ENCODE peak calls at places on chromosomes 7 and 10, in four cellular contexts. One of them, this sample, is unnamed. For H3K9me3 and H3K27me3, the result is how much of the 10 kb centered on the place peaks cover.

GRCh38 chr7:118195837-118196474 is 12.0 kb downstream of the LSM8 start:
- DNase-seq in adipocyte: peak
- DNase-seq in tibial artery: no peak
- DNase-seq in CD4-positive, CD25-positive, alpha-beta regulatory T cell: peak
- DNase-seq in this sample: peak

GRCh38 chr10:31321396-31321941 is 2.5 kb downstream of the ZEB1 start:
- DNase-seq in CD4-positive, CD25-positive, alpha-beta regulatory T cell: peak
- DNase-seq in tibial artery: no peak
- DNase-seq in adipocyte: peak
- DNase-seq in this sample: peak

GRCh38 chr10:79379512-79380124 is 32.3 kb downstream of the PPIF start:
- DNase-seq in adipocyte: no peak
- DNase-seq in tibial artery: peak
- DNase-seq in CD4-positive, CD25-positive, alpha-beta regulatory T cell: no peak
- DNase-seq in this sample: no peak

GRCh38 chr7:1844336-1844955 is 174.4 kb downstream of the ELFN1 start:
- DNase-seq in tibial artery: peak
- DNase-seq in adipocyte: no peak
- DNase-seq in CD4-positive, CD25-positive, alpha-beta regulatory T cell: no peak
- DNase-seq in this sample: no peak

GRCh38 chr10:24723386-24723787 is 300 bp downstream of the ARHGAP21 start:
- DNase-seq in tibial artery: no peak
- DNase-seq in adipocyte: no peak
- DNase-seq in CD4-positive, CD25-positive, alpha-beta regulatory T cell: peak
- DNase-seq in this sample: no peak

GRCh38 chr7:66841898-66842297 is 79.1 kb upstream of the TMEM248 start:
- DNase-seq in CD4-positive, CD25-positive, alpha-beta regulatory T cell: no peak
- DNase-seq in adipocyte: no peak
- DNase-seq in tibial artery: no peak
- DNase-seq in this sample: no peak

GRCh38 chr10:74612195-74612594 is 214.2 kb upstream of the KAT6B start:
- DNase-seq in CD4-positive, CD25-positive, alpha-beta regulatory T cell: no peak
- DNase-seq in tibial artery: no peak
- DNase-seq in adipocyte: no peak
- DNase-seq in this sample: no peak

GRCh38 chr10:59750155-59750945 is 2.9 kb downstream of the MRLN start:
- DNase-seq in tibial artery: no peak
- DNase-seq in adipocyte: no peak
- DNase-seq in CD4-positive, CD25-positive, alpha-beta regulatory T cell: no peak
- DNase-seq in this sample: no peak

GRCh38 chr10:43347997-43348396 is 23.4 kb upstream of the FXYD4 start:
- DNase-seq in CD4-positive, CD25-positive, alpha-beta regulatory T cell: no peak
- DNase-seq in tibial artery: no peak
- DNase-seq in adipocyte: no peak
- DNase-seq in this sample: no peak

GRCh38 chr10:506451-507354 is 182.8 kb downstream of the DIP2C start:
- DNase-seq in adipocyte: no peak
- DNase-seq in tibial artery: peak
- DNase-seq in CD4-positive, CD25-positive, alpha-beta regulatory T cell: no peak
- DNase-seq in this sample: no peak

GRCh38 chr7:73740212-73740611 is 1.6 kb upstream of the ABHD11 start:
- DNase-seq in tibial artery: no peak
- DNase-seq in CD4-positive, CD25-positive, alpha-beta regulatory T cell: no peak
- DNase-seq in adipocyte: no peak
- DNase-seq in this sample: no peak

GRCh38 chr7:7895754-7896153 is 72.8 kb upstream of the GLCCI1 start:
- DNase-seq in tibial artery: no peak
- DNase-seq in CD4-positive, CD25-positive, alpha-beta regulatory T cell: no peak
- DNase-seq in adipocyte: no peak
- DNase-seq in this sample: no peak

GRCh38 chr10:31706464-31706863 is 222.2 kb downstream of the ARHGAP12 start:
- DNase-seq in adipocyte: no peak
- DNase-seq in CD4-positive, CD25-positive, alpha-beta regulatory T cell: no peak
- DNase-seq in tibial artery: no peak
- DNase-seq in this sample: no peak

GRCh38 chr7:78747568-78747967 is 705.9 kb downstream of the MAGI2 start:
- DNase-seq in CD4-positive, CD25-positive, alpha-beta regulatory T cell: no peak
- DNase-seq in tibial artery: no peak
- DNase-seq in adipocyte: no peak
- DNase-seq in this sample: no peak

GRCh38 chr7:143460585-143460984 is 17.1 kb upstream of the TAS2R41 start:
- DNase-seq in CD4-positive, CD25-positive, alpha-beta regulatory T cell: no peak
- DNase-seq in tibial artery: no peak
- DNase-seq in adipocyte: no peak
- DNase-seq in this sample: no peak

GRCh38 chr7:23918856-23919255 is 208.8 kb downstream of the STK31 start:
- DNase-seq in adipocyte: peak
- DNase-seq in CD4-positive, CD25-positive, alpha-beta regulatory T cell: no peak
- DNase-seq in tibial artery: no peak
- DNase-seq in this sample: no peak

GRCh38 chr7:11835260-11835659 is 3.3 kb upstream of the THSD7A start:
- DNase-seq in tibial artery: no peak
- DNase-seq in CD4-positive, CD25-positive, alpha-beta regulatory T cell: no peak
- DNase-seq in adipocyte: peak
- DNase-seq in this sample: no peak

GRCh38 chr10:6843477-6843876 is 263.4 kb upstream of the PRKCQ start:
- DNase-seq in adipocyte: no peak
- DNase-seq in tibial artery: no peak
- DNase-seq in CD4-positive, CD25-positive, alpha-beta regulatory T cell: no peak
- DNase-seq in this sample: no peak

GRCh38 chr10:34327184-34327583 is 487.9 kb downstream of the PARD3 start:
- DNase-seq in CD4-positive, CD25-positive, alpha-beta regulatory T cell: no peak
- DNase-seq in tibial artery: no peak
- DNase-seq in adipocyte: no peak
- DNase-seq in this sample: no peak

GRCh38 chr7:50584386-50584785 is 19.2 kb upstream of the DDC start:
- DNase-seq in tibial artery: no peak
- DNase-seq in adipocyte: no peak
- DNase-seq in CD4-positive, CD25-positive, alpha-beta regulatory T cell: no peak
- DNase-seq in this sample: no peak

GRCh38 chr10:5971886-5972285 is 5.5 kb downstream of the IL15RA start:
- DNase-seq in adipocyte: no peak
- DNase-seq in tibial artery: no peak
- DNase-seq in CD4-positive, CD25-positive, alpha-beta regulatory T cell: no peak
- DNase-seq in this sample: no peak

GRCh38 chr7:99679400-99680191 is at the start of gene CYP3A5:
- DNase-seq in tibial artery: no peak
- DNase-seq in adipocyte: no peak
- DNase-seq in CD4-positive, CD25-positive, alpha-beta regulatory T cell: no peak
- DNase-seq in this sample: no peak

GRCh38 chr10:48608279-48608681 is 3.4 kb upstream of the ARHGAP22 start:
- DNase-seq in CD4-positive, CD25-positive, alpha-beta regulatory T cell: peak
- DNase-seq in adipocyte: peak
- DNase-seq in tibial artery: peak
- DNase-seq in this sample: no peak

GRCh38 chr10:20473361-20473760 is 423.8 kb downstream of the NEBL start:
- DNase-seq in adipocyte: no peak
- DNase-seq in tibial artery: no peak
- DNase-seq in CD4-positive, CD25-positive, alpha-beta regulatory T cell: no peak
- DNase-seq in this sample: no peak

GRCh38 chr10:123563581-123563855 is 102.6 kb upstream of the GPR26 start:
- DNase-seq in tibial artery: no peak
- DNase-seq in adipocyte: no peak
- DNase-seq in CD4-positive, CD25-positive, alpha-beta regulatory T cell: no peak
- DNase-seq in this sample: no peak

GRCh38 chr7:152896217-152896616 is 136.7 kb downstream of the ACTR3B start:
- DNase-seq in tibial artery: no peak
- DNase-seq in CD4-positive, CD25-positive, alpha-beta regulatory T cell: no peak
- DNase-seq in adipocyte: no peak
- DNase-seq in this sample: no peak

GRCh38 chr7:94003446-94004023 is 620 bp downstream of the BET1 start:
- DNase-seq in CD4-positive, CD25-positive, alpha-beta regulatory T cell: no peak
- DNase-seq in tibial artery: no peak
- DNase-seq in adipocyte: peak
- DNase-seq in this sample: no peak

DNA sequence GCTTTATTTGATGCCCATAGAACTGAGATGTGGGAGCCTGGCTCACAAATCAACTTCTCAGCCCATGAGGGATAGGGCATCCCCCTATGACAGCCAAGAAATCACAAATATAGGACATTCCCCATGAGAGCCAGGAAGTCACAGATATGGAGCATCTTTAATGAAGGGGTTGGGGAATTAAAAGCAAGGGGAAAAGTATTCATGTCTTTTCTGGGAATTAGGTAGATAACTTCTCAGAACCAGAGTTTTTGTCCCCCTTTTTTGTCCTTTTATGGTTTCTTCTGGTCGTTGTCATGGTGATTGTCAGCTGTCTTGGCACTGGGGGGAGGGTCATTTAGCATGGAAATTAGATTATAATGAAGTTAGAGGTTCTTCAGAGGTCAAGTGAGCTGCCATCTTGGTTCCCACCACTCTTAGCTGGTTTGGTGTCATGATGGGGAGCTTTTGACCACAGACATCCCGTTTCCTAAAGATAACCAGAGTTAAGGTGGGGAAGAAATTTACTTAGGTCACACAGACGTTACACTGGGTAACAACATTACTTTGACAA is 56.9 kb downstream of the NOD1 start:
- DNase-seq in CD4-positive, CD25-positive, alpha-beta regulatory T cell: no peak
- DNase-seq in tibial artery: no peak
- DNase-seq in adipocyte: no peak
- DNase-seq in this sample: no peak
- H3K9me3 ChIP-seq in CD4-positive, CD25-positive, alpha-beta regulatory T cell: under half
- H3K9me3 ChIP-seq in tibial artery: under half
- H3K9me3 ChIP-seq in adipocyte: under half
- H3K9me3 ChIP-seq in this sample: under half

DNA sequence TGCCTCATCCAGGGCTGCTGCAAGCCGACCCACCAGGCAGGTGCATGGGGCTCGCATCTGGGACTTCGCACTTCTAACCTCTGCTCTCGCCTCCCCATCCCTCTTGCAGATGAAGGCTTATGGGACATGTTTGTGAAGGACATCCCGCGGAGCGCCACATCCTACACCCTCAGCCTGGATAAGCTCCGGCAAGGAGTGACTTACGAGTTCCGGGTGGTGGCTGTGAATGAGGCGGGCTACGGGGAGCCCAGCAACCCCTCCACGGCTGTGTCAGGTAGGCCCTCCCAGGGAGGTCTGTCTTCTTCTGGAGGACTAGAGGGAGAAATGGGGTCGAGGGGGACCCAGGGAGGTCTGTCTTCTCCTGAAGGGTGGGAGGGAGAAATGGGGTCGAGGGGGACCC is 448.9 kb upstream of the FOXK1 start:
- DNase-seq in CD4-positive, CD25-positive, alpha-beta regulatory T cell: no peak
- DNase-seq in tibial artery: peak
- DNase-seq in adipocyte: no peak
- DNase-seq in this sample: no peak
- H3K27me3 ChIP-seq in CD4-positive, CD25-positive, alpha-beta regulatory T cell: under half
- H3K27me3 ChIP-seq in tibial artery: under half
- H3K27me3 ChIP-seq in adipocyte: under half
- H3K27me3 ChIP-seq in this sample: under half

GRCh38 chr7:35819310-35819709 is 18.5 kb downstream of the SEPTIN7 start:
- DNase-seq in CD4-positive, CD25-positive, alpha-beta regulatory T cell: no peak
- DNase-seq in tibial artery: no peak
- DNase-seq in adipocyte: no peak
- DNase-seq in this sample: no peak
- H3K9me3 ChIP-seq in CD4-positive, CD25-positive, alpha-beta regulatory T cell: under half
- H3K9me3 ChIP-seq in tibial artery: under half
- H3K9me3 ChIP-seq in adipocyte: under half
- H3K9me3 ChIP-seq in this sample: under half

GRCh38 chr7:29562307-29562706 is 1.3 kb upstream of the PRR15 start:
- DNase-seq in CD4-positive, CD25-positive, alpha-beta regulatory T cell: no peak
- DNase-seq in adipocyte: peak
- DNase-seq in tibial artery: no peak
- DNase-seq in this sample: no peak
- H3K27me3 ChIP-seq in CD4-positive, CD25-positive, alpha-beta regulatory T cell: under half
- H3K27me3 ChIP-seq in adipocyte: under half
- H3K27me3 ChIP-seq in tibial artery: under half
- H3K27me3 ChIP-seq in this sample: under half

GRCh38 chr7:138568655-138569054 is 108.6 kb downstream of the TRIM24 start:
- DNase-seq in tibial artery: no peak
- DNase-seq in adipocyte: no peak
- DNase-seq in CD4-positive, CD25-positive, alpha-beta regulatory T cell: no peak
- DNase-seq in this sample: no peak

GRCh38 chr7:138563808-138564207 is 103.7 kb downstream of the TRIM24 start:
- DNase-seq in CD4-positive, CD25-positive, alpha-beta regulatory T cell: no peak
- DNase-seq in tibial artery: no peak
- DNase-seq in adipocyte: no peak
- DNase-seq in this sample: no peak

GRCh38 chr7:138565451-138566114 is 105.5 kb downstream of the TRIM24 start:
- DNase-seq in tibial artery: no peak
- DNase-seq in adipocyte: peak
- DNase-seq in CD4-positive, CD25-positive, alpha-beta regulatory T cell: peak
- DNase-seq in this sample: no peak

GRCh38 chr7:138564365-138564764 is 104.3 kb downstream of the TRIM24 start:
- DNase-seq in tibial artery: no peak
- DNase-seq in adipocyte: no peak
- DNase-seq in CD4-positive, CD25-positive, alpha-beta regulatory T cell: no peak
- DNase-seq in this sample: no peak

DNA sequence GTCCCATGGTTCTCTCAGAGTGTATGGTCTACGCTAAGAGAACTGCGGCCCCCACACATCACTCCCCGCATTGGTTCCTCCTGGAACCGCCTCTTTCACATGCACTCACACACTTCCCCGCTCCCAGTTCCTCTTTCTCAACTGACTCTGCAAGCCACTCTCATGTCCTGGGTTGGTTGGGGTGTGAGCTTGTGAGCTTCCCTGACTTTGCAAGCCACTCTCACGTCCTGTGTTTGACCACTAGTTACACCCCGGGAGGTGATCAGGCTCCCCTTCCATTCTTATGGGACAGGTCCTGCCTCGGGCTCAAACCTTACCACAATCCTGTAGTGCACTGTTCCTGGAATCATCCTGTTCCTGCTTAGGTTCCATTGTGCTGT is 105.0 kb downstream of the TRIM24 start:
- DNase-seq in tibial artery: no peak
- DNase-seq in CD4-positive, CD25-positive, alpha-beta regulatory T cell: no peak
- DNase-seq in adipocyte: no peak
- DNase-seq in this sample: no peak
- H3K9me3 ChIP-seq in tibial artery: under half
- H3K9me3 ChIP-seq in CD4-positive, CD25-positive, alpha-beta regulatory T cell: under half
- H3K9me3 ChIP-seq in adipocyte: under half
- H3K9me3 ChIP-seq in this sample: under half

This sample was measured in effector memory CD4-positive, alpha-beta T cell.